ENCODE peak calls at places on chromosomes 12 and 14, in five cellular contexts. S is mucosa of descending colon, T is cardiac muscle cell, J is body of pancreas, V is upper lobe of left lung. D is an unnamed sample.

GRCh38 chr14:69093551-69094421 is 59.1 kb downstream of the DCAF5 start:
- DNase-seq in T (peak), S (no peak), V (peak), J (no peak), D (no peak)

GRCh38 chr14:92729632-92730358 is 18.6 kb downstream of the LGMN start:
- DNase-seq in T (peak), S (no peak), V (no peak), J (no peak), D (no peak)

GRCh38 chr12:15522574-15523187 is 200.4 kb downstream of the PTPRO start:
- DNase-seq in V (no peak), T (peak), J (no peak), S (no peak), D (no peak)

GRCh38 chr12:57270966-57271470 is 20.0 kb upstream of the STAC3 start:
- DNase-seq in V (no peak), T (no peak), S (no peak), J (no peak), D (no peak)

GRCh38 chr12:71731439-71732356 is 23.0 kb upstream of the RAB21 start:
- DNase-seq in V (no peak), T (peak), S (no peak), J (no peak), D (no peak)

GRCh38 chr12:15757553-15758255 is 31.5 kb downstream of the EPS8 start:
- DNase-seq in S (no peak), V (peak), T (peak), J (no peak), D (no peak)

GRCh38 chr14:95320076-95320895 is 578 bp upstream of the CLMN start:
- DNase-seq in J (no peak), T (no peak), S (peak), V (no peak), D (no peak)

GRCh38 chr12:106687652-106688051 is 86.8 kb upstream of the RIC8B start:
- DNase-seq in T (no peak), J (no peak), S (no peak), V (no peak), D (no peak)

GRCh38 chr12:119683413-119683812 is 15.5 kb downstream of the PRKAB1 start:
- DNase-seq in S (no peak), J (no peak), T (peak), V (no peak), D (no peak)

GRCh38 chr12:53253298-53253697 is 14.8 kb upstream of the ESPL1 start:
- DNase-seq in S (no peak), V (no peak), J (no peak), T (no peak), D (no peak)

GRCh38 chr12:42741771-42742510 is 152.4 kb upstream of the PRICKLE1 start:
- DNase-seq in S (no peak), T (peak), V (no peak), J (no peak), D (no peak)

GRCh38 chr14:91061309-91061887 is 957 bp upstream of the RPS6KA5 start:
- DNase-seq in V (no peak), J (no peak), S (no peak), T (no peak), D (no peak)

GRCh38 chr12:103310871-103311270 is 184.9 kb downstream of the C12orf42 start:
- DNase-seq in V (no peak), J (no peak), T (no peak), S (no peak), D (no peak)

GRCh38 chr14:64387232-64387737 is 868 bp upstream of the MTHFD1 start:
- DNase-seq in T (peak), S (no peak), V (peak), J (no peak), D (peak)

GRCh38 chr12:48973992-48974673 is 2.6 kb upstream of the WNT10B start:
- DNase-seq in J (peak), T (peak), S (peak), V (peak), D (peak)

GRCh38 chr12:34372003-34372402 is 349.7 kb downstream of the ALG10 start:
- DNase-seq in S (no peak), J (no peak), V (no peak), T (no peak), D (no peak)

GRCh38 chr14:54623279-54624004 is 56.5 kb downstream of the SAMD4A start:
- DNase-seq in V (no peak), T (no peak), S (no peak), J (no peak), D (no peak)

GRCh38 chr14:37597538-37598084 is 2.2 kb downstream of the TTC6 start:
- DNase-seq in S (peak), T (peak), V (peak), J (no peak), D (no peak)

GRCh38 chr14:92490239-92490959 is 23.2 kb upstream of the RIN3 start:
- DNase-seq in S (no peak), V (no peak), J (no peak), T (no peak), D (no peak)

GRCh38 chr14:44170099-44170498 is 337.0 kb downstream of the FSCB start:
- DNase-seq in J (no peak), T (peak), S (no peak), V (no peak), D (no peak)

GRCh38 chr12:104083769-104084475 is 19.6 kb downstream of the HCFC2 start:
- DNase-seq in T (no peak), S (no peak), J (no peak), V (no peak), D (no peak)

GRCh38 chr12:26198742-26199141 is 3.4 kb downstream of the SSPN start:
- DNase-seq in T (peak), V (no peak), J (no peak), S (no peak), D (no peak)

GRCh38 chr12:124562796-124563181 is 4.6 kb downstream of the NCOR2 start:
- DNase-seq in S (no peak), V (no peak), J (no peak), T (no peak), D (no peak)

GRCh38 chr12:79933580-79934264 is 1.2 kb downstream of the PPP1R12A start:
- DNase-seq in T (peak), J (peak), S (no peak), V (no peak), D (no peak)

GRCh38 chr14:69879175-69880047 is at the start of gene SMOC1:
- DNase-seq in J (peak), T (peak), V (no peak), S (peak), D (no peak)

GRCh38 chr14:62706217-62706616 is 339.0 kb downstream of the KCNH5 start:
- DNase-seq in V (no peak), T (no peak), J (no peak), S (no peak), D (no peak)

GRCh38 chr12:6613776-6614512 is 6.8 kb upstream of the CHD4 start:
- DNase-seq in S (peak), T (peak), V (peak), J (peak), D (peak)

GRCh38 chr12:85441025-85441424 is 161.0 kb downstream of the ALX1 start:
- DNase-seq in V (no peak), S (no peak), J (no peak), T (no peak), D (no peak)

GRCh38 chr12:106358410-106359241 is 1.1 kb downstream of the POLR3B start:
- DNase-seq in J (peak), T (peak), V (peak), S (peak), D (no peak)

GRCh38 chr14:49892301-49892635 is 614 bp upstream of the ARF6 start:
- DNase-seq in V (peak), T (peak), S (no peak), J (peak), D (no peak)

GRCh38 chr12:78115889-78116288 is 285.2 kb downstream of the NAV3 start:
- DNase-seq in T (no peak), S (no peak), J (no peak), V (no peak), D (no peak)

GRCh38 chr12:120628919-120629318 is 11.5 kb upstream of the CABP1 start:
- DNase-seq in S (peak), V (no peak), T (no peak), J (peak), D (no peak)

GRCh38 chr14:91202234-91202974 is 42.1 kb downstream of the GPR68 start:
- DNase-seq in S (no peak), J (no peak), T (peak), V (peak), D (no peak)

GRCh38 chr12:111792155-111792876 is 25.6 kb downstream of the ALDH2 start:
- DNase-seq in V (no peak), T (peak), S (peak), J (peak), D (no peak)

GRCh38 chr12:13982010-13982409 is 608 bp upstream of the GRIN2B start:
- DNase-seq in S (no peak), V (no peak), T (no peak), J (no peak), D (no peak)

GRCh38 chr12:25352078-25352918 is 101.6 kb upstream of the KRAS start:
- DNase-seq in T (peak), S (no peak), J (no peak), V (no peak), D (no peak)

GRCh38 chr12:53750812-53751335 is 905 bp downstream of the CISTR start:
- DNase-seq in J (peak), S (peak), T (no peak), V (no peak), D (no peak)

GRCh38 chr12:132294121-132295034 is 35.0 kb downstream of the GALNT9 start:
- DNase-seq in S (no peak), T (no peak), J (no peak), V (no peak), D (no peak)

DNA sequence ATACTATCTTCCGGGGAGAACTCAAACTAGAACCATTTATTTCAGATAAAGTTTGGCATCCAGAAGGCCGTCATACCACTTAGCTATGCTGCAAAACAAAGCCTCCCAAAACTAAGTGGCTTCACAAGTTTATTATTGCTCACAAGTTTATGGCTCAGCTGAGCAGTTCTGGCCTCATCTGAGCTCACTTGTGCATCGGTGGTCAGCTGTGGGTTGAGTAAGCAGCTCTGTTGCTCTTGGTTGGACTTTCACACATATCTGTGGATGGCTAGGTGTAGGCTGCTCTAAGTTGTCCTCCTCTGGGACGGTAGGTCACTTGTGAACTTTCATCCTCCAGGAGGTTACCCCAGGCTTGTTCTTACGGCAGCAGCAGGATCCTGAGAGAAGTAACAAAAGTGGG is 162.7 kb downstream of the BTG1 start:
- DNase-seq in J (peak), V (no peak), S (no peak), T (no peak), D (peak)
- TF ChIP-seq CTCF in J (no peak), V (no peak), S (no peak), T (no peak), D (no peak)

DNA sequence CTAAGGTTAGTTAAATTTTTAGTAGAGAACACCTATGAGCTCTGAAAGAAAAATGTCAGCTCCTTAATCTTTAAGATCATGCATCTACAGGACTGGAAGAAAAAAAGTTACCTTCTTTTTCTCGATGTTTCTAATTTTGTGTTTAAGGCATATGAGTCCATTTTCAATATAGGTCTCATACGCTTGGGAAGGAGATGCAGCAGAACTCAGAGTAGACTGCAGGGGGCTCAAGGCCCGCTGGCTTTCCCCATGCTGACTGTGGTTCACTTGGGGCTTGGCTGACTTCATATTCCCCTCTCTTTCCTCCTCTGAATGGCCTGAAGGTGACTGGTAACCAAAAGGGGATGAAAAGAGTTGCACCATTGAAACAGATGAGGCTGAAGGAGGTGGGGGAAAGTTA is 1.5 kb downstream of the CAPRIN2 start:
- DNase-seq in J (no peak), V (no peak), T (peak), S (no peak), D (no peak)
- TF ChIP-seq CTCF in J (no peak), V (no peak), T (peak), S (no peak), D (no peak)

GRCh38 chr12:12008931-12009611 is 61.7 kb upstream of the BCL2L14 start:
- DNase-seq in T (peak), V (peak), S (peak), J (no peak), D (no peak)
- TF ChIP-seq CTCF in T (peak), V (no peak), S (no peak), J (no peak), D (no peak)

DNA sequence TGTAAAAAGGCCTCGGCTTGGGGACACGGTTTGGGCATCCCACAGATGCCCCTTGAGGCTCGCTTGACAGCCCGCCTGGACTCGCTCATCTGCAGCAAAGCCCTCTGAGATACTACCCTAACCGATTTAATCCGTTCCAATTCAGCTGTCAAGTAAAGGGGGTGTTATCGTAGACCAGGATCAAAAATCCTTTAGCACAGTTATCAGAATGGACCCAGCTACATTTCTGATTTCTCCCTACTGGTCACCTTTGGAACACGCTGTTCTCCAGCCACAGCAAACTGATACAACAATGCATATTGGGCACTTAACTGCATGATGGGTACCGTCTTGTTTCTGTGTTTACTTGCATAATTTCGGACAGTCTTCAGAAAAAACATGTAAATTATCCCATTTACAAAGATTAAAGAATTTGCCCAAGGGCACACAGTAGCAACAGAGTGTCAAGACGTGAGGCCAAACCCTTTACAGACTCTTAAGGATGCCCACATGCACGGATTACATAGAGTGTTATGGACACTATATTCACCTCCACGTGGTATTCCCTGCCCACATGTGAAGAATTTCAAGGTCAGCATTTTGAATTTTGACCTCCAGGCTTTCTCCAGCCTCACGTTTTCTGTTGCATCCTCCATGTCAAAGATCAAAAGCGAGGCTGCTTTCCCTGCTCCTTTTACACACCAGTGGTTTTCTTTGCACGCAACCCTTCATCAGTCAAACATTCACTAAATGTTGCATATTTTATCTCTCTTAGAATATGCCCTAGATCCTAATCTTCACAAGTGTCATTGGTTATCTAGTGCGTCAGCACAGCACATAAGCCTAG is 3.2 kb upstream of the DUSP6 start:
- DNase-seq in J (no peak), T (no peak), S (no peak), V (no peak), D (no peak)
- TF ChIP-seq CTCF in J (peak), T (peak), S (peak), V (no peak), D (no peak)

GRCh38 chr12:27732281-27732680 is 21.6 kb downstream of the MRPS35 start:
- DNase-seq in T (no peak), V (no peak), J (no peak), S (peak), D (no peak)
- TF ChIP-seq CTCF in T (peak), V (no peak), J (no peak), S (no peak), D (no peak)

GRCh38 chr12:122834921-122835692 is at the start of gene HIP1R:
- DNase-seq in J (peak), V (peak), T (no peak), S (peak), D (peak)

GRCh38 chr12:122836027-122836921 is 1.0 kb downstream of the HIP1R start:
- DNase-seq in J (peak), T (no peak), V (peak), S (peak), D (peak)

GRCh38 chr12:122835693-122836026 is 403 bp downstream of the HIP1R start:
- DNase-seq in J (peak), S (peak), T (peak), V (no peak), D (no peak)

GRCh38 chr12:122837306-122838265 is 2.3 kb downstream of the HIP1R start:
- DNase-seq in J (peak), T (no peak), V (peak), S (peak), D (no peak)

GRCh38 chr12:122834229-122834920 is 882 bp upstream of the HIP1R start:
- DNase-seq in J (peak), S (peak), T (peak), V (peak), D (no peak)
- TF ChIP-seq CTCF in J (peak), S (no peak), T (no peak), V (peak), D (no peak)

GRCh38 chr12:30438526-30439120 is 257.0 kb downstream of the IPO8 start:
- DNase-seq in J (no peak), S (no peak), V (no peak), T (peak), D (no peak)
- TF ChIP-seq CTCF in J (no peak), S (no peak), V (no peak), T (no peak), D (no peak)

GRCh38 chr14:101737414-101738367 is 23.8 kb upstream of the PPP2R5C start:
- DNase-seq in T (no peak), J (no peak), V (peak), S (no peak), D (no peak)
- TF ChIP-seq CTCF in T (no peak), J (no peak), V (no peak), S (no peak), D (no peak)

GRCh38 chr12:110338754-110339153 is 57.7 kb downstream of the ATP2A2 start:
- DNase-seq in J (no peak), T (no peak), S (no peak), V (no peak), D (no peak)
- TF ChIP-seq CTCF in J (no peak), T (peak), S (no peak), V (no peak), D (no peak)

DNA sequence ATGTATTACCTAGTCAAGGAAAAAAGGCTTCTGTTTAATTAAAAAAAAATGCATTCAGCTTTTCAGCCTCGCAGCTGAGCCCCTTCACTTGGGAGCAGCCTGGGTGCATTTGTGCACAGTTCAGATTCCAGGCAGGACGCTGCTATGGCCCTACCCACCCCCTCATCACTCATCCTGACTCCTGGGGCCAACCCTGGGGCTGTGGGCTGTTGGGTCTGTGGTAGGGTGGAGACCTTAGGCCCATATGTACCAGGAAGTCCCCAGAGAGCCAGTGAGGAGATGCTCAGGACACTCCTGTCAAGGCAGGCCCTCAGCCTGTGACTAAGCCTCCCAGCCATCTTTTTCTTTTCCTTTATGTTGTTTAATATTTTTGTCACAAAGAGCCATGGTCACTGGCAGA is 9.3 kb upstream of the CDCA4 start:
- DNase-seq in V (no peak), S (peak), T (no peak), J (no peak), D (no peak)
- TF ChIP-seq CTCF in V (no peak), S (no peak), T (no peak), J (no peak), D (no peak)

D was measured in natural killer cell.